ENCODE peak calls at places on chromosomes 7 and 10, in ten cellular contexts. Q is astrocyte of the spinal cord; W is psoas muscle; V is fibroblast of the aortic adventitia; X is CD8-positive, alpha-beta T cell; I is cardiac muscle cell; Z is AG04450; C is brain microvascular endothelial cell; P is HFF-Myc; L is GM23338. Y is an unnamed sample.

GRCh38 chr10:11757452-11757819 is 15.3 kb downstream of the ECHDC3 start:
- DNase-seq in I (peak), X (no peak), Z (peak), P (peak), W (peak), C (peak), L (no peak), Q (peak), V (peak), Y (peak)

GRCh38 chr10:13472359-13472758 is 56.5 kb downstream of the BEND7 start:
- DNase-seq in L (no peak), X (no peak), V (no peak), P (no peak), Z (no peak), I (no peak), C (no peak), Q (no peak), W (no peak), Y (no peak)

GRCh38 chr7:144531181-144531580 is 127.7 kb upstream of the NOBOX start:
- DNase-seq in W (no peak), X (no peak), V (peak), L (peak), C (no peak), I (peak), Z (no peak), P (no peak), Q (no peak), Y (peak)

GRCh38 chr7:17298102-17298839 is at the start of gene AHR:
- DNase-seq in X (peak), C (peak), W (peak), Q (peak), P (peak), I (peak), Z (peak), L (peak), V (peak), Y (peak)

GRCh38 chr10:47104786-47105385 is 193.7 kb downstream of the PTPN20 start:
- DNase-seq in W (no peak), Z (no peak), P (no peak), X (no peak), C (no peak), Q (no peak), V (no peak), I (peak), L (no peak), Y (no peak)

GRCh38 chr10:26803849-26804248 is 56.9 kb downstream of the ABI1 start:
- DNase-seq in X (no peak), W (no peak), Z (no peak), L (no peak), I (no peak), P (no peak), Q (no peak), C (no peak), V (no peak), Y (no peak)

GRCh38 chr10:71536332-71536731 is 139.6 kb downstream of the CDH23 start:
- DNase-seq in V (peak), C (peak), W (no peak), P (no peak), I (no peak), Q (no peak), L (no peak), X (no peak), Z (no peak), Y (peak)

GRCh38 chr10:130020651-130021372 is 56.7 kb upstream of the EBF3 start:
- DNase-seq in C (no peak), Z (no peak), V (no peak), L (no peak), P (no peak), X (no peak), I (peak), Q (no peak), W (no peak), Y (peak)

GRCh38 chr10:124864421-124865193 is 63.0 kb downstream of the ABRAXAS2 start:
- DNase-seq in Z (no peak), W (peak), X (no peak), P (no peak), Q (no peak), L (no peak), V (no peak), I (no peak), C (peak), Y (no peak)

GRCh38 chr7:30772984-30773383 is 1.8 kb downstream of the MINDY4 start:
- DNase-seq in C (no peak), L (no peak), W (no peak), P (no peak), Q (no peak), V (no peak), X (no peak), I (no peak), Z (no peak), Y (no peak)

GRCh38 chr10:82621680-82622079 is 746.7 kb downstream of the NRG3 start:
- DNase-seq in L (no peak), V (no peak), W (no peak), P (no peak), Q (no peak), X (no peak), C (no peak), I (no peak), Z (no peak), Y (no peak)

GRCh38 chr7:74173491-74173865 is 678 bp upstream of the EIF4H start:
- DNase-seq in I (no peak), Z (no peak), W (no peak), Q (no peak), V (no peak), C (no peak), X (no peak), P (no peak), L (no peak), Y (no peak)

GRCh38 chr10:22251751-22252285 is 34.0 kb upstream of the EBLN1 start:
- DNase-seq in C (no peak), X (peak), L (peak), I (peak), Z (no peak), W (peak), V (peak), P (no peak), Q (peak), Y (peak)

GRCh38 chr7:118029881-118030422 is 154.0 kb upstream of the LSM8 start:
- DNase-seq in Q (peak), V (no peak), I (no peak), C (no peak), W (no peak), P (no peak), X (no peak), Z (no peak), L (no peak), Y (no peak)

GRCh38 chr10:68333058-68333395 is 299 bp upstream of the PBLD start:
- DNase-seq in I (no peak), L (no peak), Q (no peak), V (peak), Z (no peak), X (no peak), P (no peak), W (no peak), C (peak), Y (peak)

GRCh38 chr7:90903856-90904255 is 307.7 kb downstream of the CDK14 start:
- DNase-seq in L (peak), I (no peak), X (no peak), P (no peak), Q (no peak), C (no peak), Z (no peak), V (no peak), W (no peak), Y (no peak)

GRCh38 chr7:148866362-148866761 is 17.7 kb downstream of the EZH2 start:
- DNase-seq in C (no peak), Q (no peak), P (no peak), I (no peak), V (no peak), L (no peak), X (no peak), W (no peak), Z (no peak), Y (no peak)

GRCh38 chr7:36119005-36119711 is 33.9 kb upstream of the EEPD1 start:
- DNase-seq in Z (peak), C (peak), L (no peak), V (peak), Q (peak), I (peak), W (no peak), X (no peak), P (peak), Y (peak)

GRCh38 chr7:55887786-55888185 is 530 bp downstream of the ZNF713 start:
- DNase-seq in L (no peak), I (no peak), V (peak), P (no peak), W (no peak), Q (peak), C (no peak), X (no peak), Z (no peak), Y (peak)

GRCh38 chr7:38317457-38318037 is 44.1 kb upstream of the TARP start:
- DNase-seq in C (no peak), V (no peak), Z (no peak), P (no peak), L (no peak), Q (no peak), X (peak), W (no peak), I (no peak), Y (no peak)

GRCh38 chr7:130925136-130925794 is 191.3 kb upstream of the KLF14 start:
- DNase-seq in L (no peak), I (no peak), Z (no peak), W (no peak), C (no peak), P (no peak), X (no peak), V (no peak), Q (no peak), Y (no peak)

GRCh38 chr7:143227806-143228205 is 6.0 kb downstream of the TAS2R40 start:
- DNase-seq in Q (no peak), C (no peak), W (no peak), I (no peak), X (no peak), Z (no peak), L (no peak), P (no peak), V (peak), Y (no peak)

GRCh38 chr10:95257849-95258248 is 33.0 kb downstream of the PDLIM1 start:
- DNase-seq in P (no peak), Z (no peak), I (no peak), L (no peak), W (no peak), C (no peak), Q (no peak), V (no peak), X (no peak), Y (no peak)

GRCh38 chr10:47188156-47188555 is 111.8 kb upstream of the GDF10 start:
- DNase-seq in Z (no peak), I (no peak), V (no peak), P (no peak), C (no peak), X (no peak), W (no peak), L (no peak), Q (no peak), Y (no peak)

GRCh38 chr10:67666416-67667043 is 29.5 kb downstream of the CTNNA3 start:
- DNase-seq in L (peak), W (no peak), C (no peak), Q (peak), V (peak), I (peak), P (peak), Z (no peak), X (no peak), Y (peak)

GRCh38 chr10:68471063-68471585 is 649 bp downstream of the DNA2 start:
- DNase-seq in V (peak), W (no peak), Z (no peak), I (no peak), C (no peak), X (no peak), P (no peak), L (peak), Q (no peak), Y (no peak)

GRCh38 chr7:75531359-75531821 is 39.3 kb downstream of the SPDYE5 start:
- DNase-seq in V (no peak), Z (no peak), L (peak), Q (no peak), W (peak), I (no peak), P (no peak), X (no peak), C (no peak), Y (no peak)

GRCh38 chr7:44081266-44081748 is 1.0 kb downstream of the POLM start:
- DNase-seq in C (no peak), Z (no peak), L (no peak), V (no peak), X (peak), W (peak), Q (no peak), I (no peak), P (no peak), Y (no peak)

GRCh38 chr10:76308946-76309529 is 877.6 kb downstream of the LRMDA start:
- DNase-seq in W (no peak), Z (no peak), V (peak), C (no peak), Q (no peak), X (no peak), I (no peak), L (peak), P (no peak), Y (no peak)

GRCh38 chr7:130363156-130363847 is 17.0 kb upstream of the CPA1 start:
- DNase-seq in Z (peak), V (peak), W (peak), C (peak), L (no peak), Q (peak), P (peak), X (no peak), I (peak), Y (peak)

GRCh38 chr7:91789558-91789957 is 90.9 kb downstream of the MTERF1 start:
- DNase-seq in X (no peak), L (no peak), V (no peak), C (no peak), Z (no peak), I (peak), W (no peak), P (no peak), Q (no peak), Y (no peak)

GRCh38 chr10:74738543-74738942 is 87.9 kb upstream of the KAT6B start:
- DNase-seq in P (no peak), Z (no peak), W (no peak), V (no peak), X (no peak), C (no peak), L (no peak), Q (no peak), I (peak), Y (peak)
- TF ChIP-seq CTCF in P (no peak), Z (no peak), W (no peak), V (no peak), X (no peak), C (no peak), L (no peak), Q (no peak), I (no peak), Y (no peak)

DNA sequence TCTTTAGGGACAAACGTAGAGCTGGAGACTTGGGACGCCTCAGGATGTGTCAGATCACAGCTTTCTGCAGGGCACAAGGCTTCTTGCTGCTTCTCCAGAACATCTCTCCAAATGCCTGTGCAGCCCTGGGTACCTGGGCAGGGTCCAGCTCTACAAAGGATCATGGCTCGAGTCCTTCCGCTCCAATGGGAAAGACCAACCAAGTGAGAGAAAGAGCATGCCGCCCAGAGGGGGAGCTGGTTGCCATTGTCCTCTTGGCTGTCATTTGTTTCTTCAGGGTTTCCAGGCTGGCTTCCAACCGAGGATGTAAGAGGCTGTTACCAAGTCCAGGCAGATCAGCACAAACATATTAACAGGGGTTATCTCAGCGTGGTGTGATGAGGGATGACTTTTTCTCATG is 5.6 kb upstream of the LEP start:
- DNase-seq in X (no peak), Q (no peak), L (peak), P (no peak), W (no peak), C (no peak), Z (no peak), I (no peak), V (no peak), Y (no peak)
- H3K4me3 ChIP-seq in X (no peak), Q (no peak), L (no peak), P (no peak), W (no peak), C (no peak), Z (no peak), I (no peak), V (no peak), Y (no peak)

DNA sequence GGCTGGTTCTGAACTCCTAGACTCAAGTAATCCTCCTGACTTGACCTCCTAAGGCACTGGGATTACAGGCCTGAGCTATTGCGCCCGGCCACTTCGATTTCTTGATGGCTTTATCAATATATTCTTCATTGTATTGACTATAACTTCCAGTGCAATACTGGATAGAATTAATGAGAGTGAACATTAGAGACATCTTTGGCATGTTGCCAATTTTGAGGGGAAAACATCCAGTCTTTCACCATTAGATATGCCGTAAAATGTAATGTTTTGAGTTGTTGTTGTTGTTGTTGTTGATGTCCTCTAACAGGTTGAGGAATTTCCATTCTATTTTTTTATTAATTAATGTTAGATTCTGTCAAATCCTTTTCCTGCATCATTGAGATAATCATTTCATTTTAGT is 578.9 kb downstream of the ZWINT start:
- DNase-seq in Q (no peak), W (no peak), I (no peak), X (no peak), C (no peak), Z (no peak), P (no peak), L (no peak), V (no peak), Y (no peak)
- TF ChIP-seq CTCF in Q (no peak), W (no peak), I (no peak), X (no peak), C (no peak), Z (no peak), P (no peak), L (no peak), V (no peak), Y (no peak)

DNA sequence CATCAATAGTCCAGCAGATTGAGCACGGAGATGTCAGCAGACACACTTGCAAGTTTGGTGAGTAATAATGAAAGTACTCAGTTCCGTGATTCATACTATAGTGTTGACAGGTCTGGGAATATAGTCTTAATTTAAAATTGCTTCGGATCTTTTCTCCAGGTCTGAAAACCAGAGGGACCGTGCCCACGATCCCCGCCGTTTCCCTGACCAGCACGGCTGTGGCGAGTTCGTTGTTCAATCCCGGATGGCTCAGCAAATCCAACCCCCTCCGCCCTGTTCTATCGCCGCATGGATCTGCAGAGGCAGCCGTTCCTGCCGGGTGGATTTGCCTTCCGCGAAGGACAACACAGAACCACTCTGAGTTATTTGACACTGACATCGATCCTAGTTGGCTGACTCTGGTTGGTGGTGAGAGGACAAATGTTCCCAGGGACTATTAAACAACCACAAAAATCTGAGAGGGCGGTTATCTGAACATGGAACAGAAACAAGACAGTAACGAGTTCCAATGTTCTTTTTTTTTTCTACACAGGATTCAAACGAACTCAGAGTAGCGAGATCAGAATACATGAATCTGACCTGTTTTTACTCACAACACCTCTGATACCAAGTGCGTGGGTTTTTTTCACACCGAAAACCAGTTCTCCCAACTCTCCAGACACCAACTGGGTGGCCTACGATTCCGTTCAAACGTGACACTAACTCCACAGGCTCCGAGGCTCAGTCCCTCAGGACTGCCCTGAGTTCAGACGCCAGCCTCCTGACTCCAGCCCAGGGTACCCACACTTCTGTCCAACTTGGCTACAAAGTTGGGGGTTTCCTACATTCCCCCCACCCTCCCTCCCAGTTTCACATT is 52.7 kb downstream of the RBM17 start:
- DNase-seq in V (peak), Z (peak), X (no peak), Q (peak), P (peak), I (peak), L (no peak), W (peak), C (peak), Y (peak)
- H3K4me3 ChIP-seq in V (peak), Z (peak), X (no peak), Q (peak), P (peak), I (no peak), L (no peak), W (peak), C (peak), Y (peak)

DNA sequence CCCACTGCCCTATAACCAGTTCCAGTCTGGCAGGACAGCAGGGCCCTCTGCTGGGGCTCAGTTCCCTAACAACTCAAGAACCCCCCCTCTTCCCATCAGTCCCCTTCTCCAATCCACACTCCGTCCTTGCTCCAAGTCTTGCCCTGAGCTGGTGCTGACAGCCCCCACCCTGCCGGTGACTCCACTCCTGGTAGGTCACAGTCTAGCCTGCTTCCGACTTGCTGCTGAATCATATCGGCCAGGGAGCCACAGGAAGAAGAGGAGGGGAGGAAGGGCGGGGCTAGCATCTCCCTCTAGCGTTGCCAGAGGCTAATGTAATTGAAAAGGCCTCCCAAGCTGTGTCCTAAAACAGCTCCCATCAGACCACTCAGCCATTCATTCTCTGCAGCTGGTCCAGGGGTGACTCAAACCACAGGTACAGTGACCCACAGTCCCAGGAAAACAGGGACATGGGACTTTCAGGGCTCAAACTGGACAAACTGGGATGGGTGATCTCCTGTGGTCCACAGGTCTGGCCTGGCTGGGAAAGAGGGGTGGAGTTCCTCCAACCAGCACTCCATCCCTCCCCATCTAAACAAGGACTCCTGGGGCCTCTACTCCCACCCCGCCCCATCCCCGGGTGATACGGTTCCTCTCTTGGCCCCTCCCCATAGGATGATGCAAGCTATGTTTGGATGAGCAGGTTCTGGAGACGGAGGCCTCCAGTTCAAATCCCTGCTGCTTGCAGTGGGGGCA is 158.8 kb downstream of the SH3PXD2A start:
- DNase-seq in L (peak), I (peak), X (peak), P (peak), Z (peak), V (peak), W (peak), C (peak), Q (peak), Y (peak)
- TF ChIP-seq CTCF in L (peak), I (peak), X (no peak), P (peak), Z (peak), V (peak), W (no peak), C (peak), Q (peak), Y (peak)

DNA sequence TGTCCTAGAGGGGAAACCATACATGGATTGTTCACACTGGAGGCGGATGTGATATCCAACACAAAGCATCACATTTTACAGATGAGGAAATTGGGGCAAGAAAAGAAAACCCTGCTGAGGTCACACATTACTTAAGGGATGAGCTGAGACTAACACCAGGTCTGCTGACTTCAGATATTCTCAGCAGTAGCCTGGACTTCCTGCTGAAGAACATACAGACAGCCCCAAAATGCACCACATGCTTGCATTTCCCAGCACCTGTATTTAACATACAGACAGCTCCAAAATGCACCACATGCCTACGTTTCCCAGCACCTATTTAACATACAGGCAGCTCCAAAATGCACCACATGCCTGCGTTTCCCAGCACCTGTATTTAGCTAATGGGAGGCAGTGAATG is 11.2 kb downstream of the GIMAP5 start:
- DNase-seq in V (no peak), I (no peak), W (no peak), L (no peak), X (no peak), P (no peak), C (no peak), Z (no peak), Q (no peak), Y (no peak)
- H3K4me3 ChIP-seq in V (no peak), I (no peak), W (no peak), L (no peak), X (no peak), P (no peak), C (no peak), Z (no peak), Q (no peak), Y (no peak)

GRCh38 chr10:69630651-69631400 is 779 bp downstream of the FAM241B start:
- DNase-seq in X (no peak), L (no peak), I (no peak), V (no peak), P (no peak), C (no peak), Q (no peak), Z (no peak), W (no peak), Y (no peak)
- TF ChIP-seq CTCF in X (no peak), L (no peak), I (no peak), V (no peak), P (no peak), C (no peak), Q (no peak), Z (no peak), W (no peak), Y (no peak)

Y was measured in fibroblast of pulmonary artery.